ENCODE peak calls at places on chromosomes 11 and 22, in ten cellular contexts. O is thoracic aorta; C is hepatocyte; D is A549; A is lung; S is tibial nerve; I is CD4-positive, alpha-beta T cell; Q is SK-N-SH; W is psoas muscle; J is adipocyte. V is an unnamed sample.

GRCh38 chr22:35173655-35174054 is 83.6 kb upstream of the HMGXB4 start:
- DNase-seq in O (no peak), C (no peak), D (no peak), A (peak; percentile 21), S (no peak), I (no peak), Q (no peak), W (no peak), J (no peak), V (no peak)

GRCh38 chr22:39748877-39749276 is 144.7 kb downstream of the ENTHD1 start:
- DNase-seq in O (no peak), C (no peak), D (no peak), A (no peak), S (no peak), I (no peak), Q (no peak), W (no peak), J (peak; percentile 45), V (no peak)

GRCh38 chr22:42414565-42415298 is 17.5 kb downstream of the NFAM1 start:
- DNase-seq in O (no peak), C (no peak), D (no peak), A (no peak), S (no peak), I (no peak), Q (no peak), W (no peak), J (no peak), V (no peak)

GRCh38 chr11:134662629-134663360 is 250.8 kb upstream of the B3GAT1 start:
- DNase-seq in O (no peak), C (no peak), D (no peak), A (peak; percentile 26), S (no peak), I (no peak), Q (no peak), W (no peak), J (no peak), V (no peak)

GRCh38 chr11:69770525-69770924 is 4.6 kb downstream of the FGF4 start:
- DNase-seq in O (no peak), C (no peak), D (no peak), A (no peak), S (no peak), I (no peak), Q (no peak), W (no peak), J (no peak), V (no peak)

GRCh38 chr11:78181155-78181554 is 7.3 kb downstream of the KCTD21 start:
- DNase-seq in O (no peak), C (no peak), D (no peak), A (no peak), S (no peak), I (no peak), Q (no peak), W (no peak), J (peak; percentile 58), V (no peak)

GRCh38 chr22:42797021-42797420 is 60.1 kb downstream of the ARFGAP3 start:
- DNase-seq in O (no peak), C (no peak), D (no peak), A (no peak), S (no peak), I (no peak), Q (no peak), W (peak; percentile 63), J (no peak), V (no peak)

GRCh38 chr11:86748296-86748695 is 52.0 kb upstream of the PRSS23 start:
- DNase-seq in O (no peak), C (no peak), D (no peak), A (no peak), S (no peak), I (no peak), Q (no peak), W (no peak), J (peak; percentile 61), V (no peak)

GRCh38 chr11:45543808-45544422 is 121.5 kb downstream of the CHST1 start:
- DNase-seq in O (no peak), C (peak; percentile 55), D (no peak), A (no peak), S (no peak), I (no peak), Q (no peak), W (no peak), J (peak; percentile 15), V (peak; percentile 25)

GRCh38 chr22:38017272-38017920 is 33.0 kb upstream of the SOX10 start:
- DNase-seq in O (no peak), C (no peak), D (no peak), A (peak; percentile 53), S (peak; percentile 71), I (no peak), Q (no peak), W (peak; percentile 82), J (peak; percentile 54), V (no peak)

GRCh38 chr11:13315517-13316432 is 38.2 kb downstream of the BMAL1 start:
- DNase-seq in O (no peak), C (no peak), D (no peak), A (no peak), S (no peak), I (no peak), Q (no peak), W (no peak), J (no peak), V (no peak)

GRCh38 chr11:128915148-128915519 is 24.0 kb downstream of the KCNJ5 start:
- DNase-seq in O (no peak), C (no peak), D (no peak), A (no peak), S (no peak), I (no peak), Q (no peak), W (no peak), J (no peak), V (no peak)

GRCh38 chr11:124950606-124951330 is 3.2 kb upstream of the CCDC15 start:
- DNase-seq in O (no peak), C (no peak), D (no peak), A (no peak), S (no peak), I (no peak), Q (no peak), W (no peak), J (no peak), V (no peak)

GRCh38 chr11:76156971-76157427 is 49.3 kb downstream of the WNT11 start:
- DNase-seq in O (no peak), C (no peak), D (no peak), A (no peak), S (no peak), I (no peak), Q (peak; percentile 83), W (no peak), J (no peak), V (no peak)

GRCh38 chr11:62804310-62805043 is 763 bp downstream of the NXF1 start:
- DNase-seq in O (no peak), C (peak; percentile 39), D (no peak), A (no peak), S (peak; percentile 25), I (no peak), Q (no peak), W (no peak), J (peak; percentile 66), V (no peak)

DNA sequence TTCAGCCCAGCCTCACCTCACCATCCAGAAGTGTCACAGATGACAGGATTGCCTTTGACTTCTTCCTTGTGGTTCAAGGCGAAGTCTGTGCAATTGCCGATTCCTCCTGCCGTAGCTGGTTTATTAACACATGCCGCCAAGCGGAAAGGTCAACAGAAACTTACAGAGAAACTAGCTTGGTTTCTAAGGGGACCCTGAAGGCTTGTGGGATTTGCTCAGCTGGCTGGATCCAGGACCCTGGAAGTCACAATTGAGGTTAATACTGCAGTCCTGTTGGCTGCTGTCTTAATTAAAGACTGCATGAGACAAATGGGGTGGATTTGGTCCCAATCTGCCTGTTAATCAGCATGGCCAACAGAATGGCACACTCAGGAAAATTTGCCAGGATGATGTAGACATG is 65.5 kb downstream of the SHANK2 start:
- DNase-seq in O (no peak), C (no peak), D (no peak), A (no peak), S (no peak), I (no peak), Q (no peak), W (no peak), J (no peak), V (no peak)
- H3K9me3 ChIP-seq in O (no peaks in the 10 kb centered on the region), C (no peaks in the 10 kb centered on the region), D (no peaks in the 10 kb centered on the region), A (no peaks in the 10 kb centered on the region), S (no peaks in the 10 kb centered on the region), I (no peaks in the 10 kb centered on the region), Q (no peaks in the 10 kb centered on the region), W (no peaks in the 10 kb centered on the region), J (no peaks in the 10 kb centered on the region), V (no peaks in the 10 kb centered on the region)

GRCh38 chr22:47476226-47476625 is 713.8 kb downstream of the TBC1D22A start:
- DNase-seq in O (no peak), C (no peak), D (no peak), A (no peak), S (no peak), I (no peak), Q (no peak), W (no peak), J (no peak), V (no peak)

GRCh38 chr22:47474464-47474863 is 712.0 kb downstream of the TBC1D22A start:
- DNase-seq in O (no peak), C (no peak), D (no peak), A (no peak), S (no peak), I (no peak), Q (no peak), W (no peak), J (no peak), V (no peak)

GRCh38 chr22:47472636-47473035 is 710.2 kb downstream of the TBC1D22A start:
- DNase-seq in O (no peak), C (no peak), D (no peak), A (no peak), S (no peak), I (no peak), Q (no peak), W (no peak), J (no peak), V (no peak)

DNA sequence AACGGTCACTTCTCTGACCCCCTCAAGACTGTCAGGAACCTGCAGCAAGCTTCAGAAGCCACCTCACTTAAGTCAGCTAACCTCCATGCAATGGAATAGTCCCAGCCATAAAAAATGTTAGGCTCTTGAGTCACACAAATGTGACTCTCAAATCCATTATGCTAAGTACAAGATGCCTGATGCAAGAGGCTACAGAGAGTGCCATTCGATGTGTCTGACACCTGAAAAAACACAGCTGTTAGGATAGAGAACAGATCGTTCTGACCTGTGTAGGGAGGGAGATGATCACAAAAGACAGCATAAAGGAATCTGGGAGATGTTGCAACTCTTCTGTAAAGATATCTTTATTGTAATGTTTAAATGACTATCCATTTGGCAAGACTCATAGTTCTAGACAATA is 712.4 kb downstream of the TBC1D22A start:
- DNase-seq in O (no peak), C (no peak), D (no peak), A (no peak), S (peak; percentile 22), I (no peak), Q (no peak), W (no peak), J (no peak), V (no peak)
- H3K9me3 ChIP-seq in O (no peaks in the 10 kb centered on the region), C (no peaks in the 10 kb centered on the region), D (no peaks in the 10 kb centered on the region), A (no peaks in the 10 kb centered on the region), S (no peaks in the 10 kb centered on the region), I (no peaks in the 10 kb centered on the region), Q (no peaks in the 10 kb centered on the region), W (no peaks in the 10 kb centered on the region), J (no peaks in the 10 kb centered on the region), V (peaks cover 9% of the 10 kb centered on the region)

GRCh38 chr11:58742981-58743880 is 11.5 kb upstream of the GLYAT start:
- DNase-seq in O (no peak), C (no peak), D (no peak), A (no peak), S (no peak), I (no peak), Q (no peak), W (no peak), J (no peak), V (no peak)
- H3K9me3 ChIP-seq in O (no peaks in the 10 kb centered on the region), C (no peaks in the 10 kb centered on the region), D (no peaks in the 10 kb centered on the region), A (peaks cover 3% of the 10 kb centered on the region), S (peaks cover 11% of the 10 kb centered on the region), I (peaks cover 11% of the 10 kb centered on the region), Q (no peaks in the 10 kb centered on the region), W (no peaks in the 10 kb centered on the region), J (peaks cover 22% of the 10 kb centered on the region), V (peaks cover 2% of the 10 kb centered on the region)

GRCh38 chr11:116844722-116845121 is 7.3 kb upstream of the APOA1 start:
- DNase-seq in O (no peak), C (no peak), D (no peak), A (no peak), S (no peak), I (no peak), Q (no peak), W (no peak), J (no peak), V (no peak)
- H3K9me3 ChIP-seq in O (no peaks in the 10 kb centered on the region), C (no peaks in the 10 kb centered on the region), D (no peaks in the 10 kb centered on the region), A (no peaks in the 10 kb centered on the region), S (no peaks in the 10 kb centered on the region), I (no peaks in the 10 kb centered on the region), Q (no peaks in the 10 kb centered on the region), W (no peaks in the 10 kb centered on the region), J (no peaks in the 10 kb centered on the region), V (no peaks in the 10 kb centered on the region)